ENCODE peak calls at places on chromosomes 11 and 22, in seven cellular contexts. S is lung, R is spleen, G is colonic mucosa, I is psoas muscle, Z is IMR-90, D is fibroblast of the aortic adventitia. E is an unnamed sample.

GRCh38 chr11:8787372-8787771 is 104.8 kb downstream of the RPL27A start:
- DNase-seq in D (no peak), S (no peak), R (no peak), I (no peak), G (no peak), Z (peak), E (no peak)

GRCh38 chr22:39183991-39184585 is 31.6 kb upstream of the CBX7 start:
- DNase-seq in R (peak), S (no peak), G (no peak), I (no peak), Z (peak), D (peak), E (peak)

GRCh38 chr11:114340311-114341131 is 44.3 kb downstream of the NNMT start:
- DNase-seq in S (no peak), G (peak), D (peak), I (peak), Z (peak), R (peak), E (peak)

GRCh38 chr11:10502065-10502680 is 38.8 kb downstream of the RNF141 start:
- DNase-seq in Z (no peak), D (no peak), I (no peak), G (no peak), S (peak), R (no peak), E (no peak)

GRCh38 chr11:117941163-117941707 is 12.0 kb upstream of the TMPRSS13 start:
- DNase-seq in R (peak), G (no peak), Z (no peak), I (no peak), S (peak), D (no peak), E (no peak)

GRCh38 chr22:41862530-41863266 is 29.8 kb downstream of the SREBF2 start:
- DNase-seq in Z (peak), D (no peak), I (no peak), S (peak), R (peak), G (no peak), E (no peak)

GRCh38 chr22:40401532-40401931 is 31.1 kb downstream of the SGSM3 start:
- DNase-seq in R (peak), D (no peak), G (no peak), S (no peak), Z (no peak), I (no peak), E (no peak)

GRCh38 chr11:123535401-123535800 is 105.3 kb downstream of the GRAMD1B start:
- DNase-seq in G (no peak), I (no peak), D (peak), Z (no peak), R (no peak), S (no peak), E (no peak)

GRCh38 chr11:121936375-121936774 is 179.6 kb downstream of the BLID start:
- DNase-seq in I (no peak), D (peak), S (no peak), G (no peak), R (no peak), Z (peak), E (peak)

GRCh38 chr11:118928870-118929495 is 3.3 kb upstream of the BCL9L start:
- DNase-seq in D (peak), S (no peak), R (peak), I (peak), Z (peak), G (peak), E (peak)

GRCh38 chr11:17428930-17429329 is 40.5 kb upstream of the KCNJ11 start:
- DNase-seq in R (no peak), S (no peak), G (no peak), Z (no peak), D (no peak), I (no peak), E (no peak)

DNA sequence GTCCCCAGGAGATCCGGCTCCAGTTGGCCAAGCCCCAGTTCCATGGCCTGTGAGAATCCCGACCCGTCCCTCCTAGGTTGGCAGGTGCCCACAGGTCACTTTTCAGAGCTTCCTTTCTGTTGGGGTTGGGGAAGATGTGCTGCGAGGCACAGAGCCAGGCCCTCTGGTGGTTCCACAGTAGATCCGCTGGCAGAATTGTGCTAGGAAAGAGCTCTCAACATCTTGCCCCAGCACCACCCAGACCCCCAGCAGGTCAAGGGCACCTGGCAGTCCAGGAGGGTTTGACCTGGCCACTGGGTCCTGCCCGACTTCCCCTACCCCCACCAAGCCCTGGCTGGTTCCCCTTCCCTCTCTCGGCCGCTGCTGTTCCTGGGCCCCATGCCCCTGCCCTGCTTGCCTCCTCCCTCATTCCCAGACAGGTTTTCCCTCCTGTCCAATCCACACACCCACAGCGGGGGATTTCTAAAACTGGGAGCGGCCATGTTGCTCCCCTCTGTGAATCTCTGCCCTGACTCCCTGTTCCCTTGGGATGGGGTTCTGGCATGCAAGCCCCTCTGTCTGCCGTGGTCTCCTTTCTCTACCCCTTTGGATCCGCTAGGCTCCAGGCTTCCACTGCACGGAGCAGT is 26.2 kb upstream of the GCAT start:
- DNase-seq in Z (peak), D (peak), R (no peak), G (no peak), S (no peak), I (no peak), E (no peak)
- TF ChIP-seq CTCF in Z (peak), D (peak), R (no peak), G (no peak), S (no peak), I (no peak), E (peak)

GRCh38 chr22:25564320-25564978 is at the start of gene GRK3:
- DNase-seq in G (peak), D (peak), I (peak), Z (peak), R (peak), S (peak), E (peak)

GRCh38 chr22:25564979-25565677 is 653 bp downstream of the GRK3 start:
- DNase-seq in R (peak), S (no peak), D (no peak), Z (no peak), G (peak), I (peak), E (no peak)

GRCh38 chr22:25567305-25567704 is 2.8 kb downstream of the GRK3 start:
- DNase-seq in D (no peak), R (no peak), Z (no peak), I (no peak), S (no peak), G (no peak), E (no peak)

GRCh38 chr22:25566812-25567211 is 2.3 kb downstream of the GRK3 start:
- DNase-seq in G (no peak), D (no peak), S (no peak), Z (no peak), I (no peak), R (no peak), E (no peak)

DNA sequence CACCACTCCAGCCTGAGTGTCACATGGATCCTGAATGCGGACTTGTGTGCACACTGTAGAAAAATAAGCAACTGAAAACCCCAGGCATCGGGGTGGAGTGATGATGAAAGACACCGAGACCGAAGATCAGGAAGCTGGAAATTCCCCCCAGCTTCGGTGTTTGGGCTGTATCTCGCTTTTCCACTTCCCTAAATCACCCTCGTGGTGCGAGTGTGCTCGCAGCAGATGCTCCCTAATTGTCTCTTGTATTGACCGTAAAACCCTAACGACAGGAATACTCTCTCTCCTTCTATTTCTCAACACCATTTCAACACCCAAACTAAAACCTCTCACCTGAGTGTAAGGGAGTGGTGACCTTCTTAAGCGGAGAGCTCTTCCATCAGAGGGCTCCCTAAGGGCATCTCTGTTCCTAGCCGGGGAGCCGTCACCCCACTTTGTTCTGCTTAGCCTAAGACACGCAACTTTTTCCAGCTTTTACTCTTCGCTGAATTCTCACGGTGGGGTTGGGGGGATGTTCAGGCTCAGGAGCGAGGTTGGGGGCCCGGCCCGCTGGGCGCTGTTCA is 637 bp upstream of the GRK3 start:
- DNase-seq in D (no peak), S (peak), R (no peak), G (peak), I (no peak), Z (peak), E (no peak)
- H3K4me3 ChIP-seq in D (peak), S (no peak), R (peak), G (peak), I (peak), Z (no peak), E (peak)

GRCh38 chr11:67288452-67289225 is 464 bp upstream of the ANKRD13D start:
- DNase-seq in S (peak), G (peak), I (peak), R (peak), D (peak), Z (peak), E (peak)
- TF ChIP-seq CTCF in S (no peak), G (no peak), I (peak), R (peak), D (peak), Z (peak), E (no peak)

DNA sequence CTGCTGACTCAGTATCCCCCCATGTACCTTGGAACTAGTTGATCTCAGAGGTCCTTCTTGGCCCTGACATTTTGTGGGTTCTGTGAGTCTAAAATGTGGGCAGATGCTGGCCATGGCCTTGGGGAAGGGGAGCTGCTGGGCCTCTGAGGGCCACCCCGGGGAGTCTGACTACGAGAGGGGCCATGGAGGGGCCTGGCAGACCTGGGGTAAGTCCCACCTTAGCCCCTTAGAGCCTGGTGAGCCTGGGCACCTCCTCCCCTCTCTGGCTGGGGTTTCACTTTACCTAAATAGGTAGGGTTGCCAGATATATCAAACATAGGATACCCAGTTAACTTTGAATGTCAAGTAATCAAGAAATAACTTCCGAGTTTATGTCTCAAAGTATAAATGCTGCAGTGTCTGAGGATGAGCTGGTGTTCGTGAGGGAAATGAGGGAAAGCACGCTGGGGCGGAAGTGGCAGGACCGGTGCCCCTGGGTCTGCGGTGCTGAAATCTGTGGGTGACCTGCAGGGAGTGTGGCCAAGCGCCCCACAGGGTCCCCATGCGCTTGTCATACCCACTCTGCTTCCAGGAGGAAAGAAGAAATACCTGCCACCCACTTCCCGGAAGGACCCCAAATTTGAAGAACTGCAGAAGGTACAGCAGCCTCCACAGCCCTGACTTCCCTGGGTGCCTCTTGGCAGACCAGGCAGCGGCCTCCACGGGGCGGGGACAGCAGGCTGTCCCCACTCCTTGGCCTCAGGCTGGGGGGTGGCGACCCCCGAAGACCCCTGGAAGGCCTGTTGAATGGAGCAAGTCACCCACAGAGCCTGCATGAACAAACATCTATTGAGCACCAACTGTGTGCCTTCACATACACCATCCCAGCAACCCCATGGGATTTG is 4.8 kb downstream of the PARVG start:
- DNase-seq in Z (no peak), G (no peak), D (no peak), R (peak), S (no peak), I (no peak), E (no peak)
- H3K4me3 ChIP-seq in Z (no peak), G (no peak), D (no peak), R (no peak), S (no peak), I (no peak), E (no peak)

DNA sequence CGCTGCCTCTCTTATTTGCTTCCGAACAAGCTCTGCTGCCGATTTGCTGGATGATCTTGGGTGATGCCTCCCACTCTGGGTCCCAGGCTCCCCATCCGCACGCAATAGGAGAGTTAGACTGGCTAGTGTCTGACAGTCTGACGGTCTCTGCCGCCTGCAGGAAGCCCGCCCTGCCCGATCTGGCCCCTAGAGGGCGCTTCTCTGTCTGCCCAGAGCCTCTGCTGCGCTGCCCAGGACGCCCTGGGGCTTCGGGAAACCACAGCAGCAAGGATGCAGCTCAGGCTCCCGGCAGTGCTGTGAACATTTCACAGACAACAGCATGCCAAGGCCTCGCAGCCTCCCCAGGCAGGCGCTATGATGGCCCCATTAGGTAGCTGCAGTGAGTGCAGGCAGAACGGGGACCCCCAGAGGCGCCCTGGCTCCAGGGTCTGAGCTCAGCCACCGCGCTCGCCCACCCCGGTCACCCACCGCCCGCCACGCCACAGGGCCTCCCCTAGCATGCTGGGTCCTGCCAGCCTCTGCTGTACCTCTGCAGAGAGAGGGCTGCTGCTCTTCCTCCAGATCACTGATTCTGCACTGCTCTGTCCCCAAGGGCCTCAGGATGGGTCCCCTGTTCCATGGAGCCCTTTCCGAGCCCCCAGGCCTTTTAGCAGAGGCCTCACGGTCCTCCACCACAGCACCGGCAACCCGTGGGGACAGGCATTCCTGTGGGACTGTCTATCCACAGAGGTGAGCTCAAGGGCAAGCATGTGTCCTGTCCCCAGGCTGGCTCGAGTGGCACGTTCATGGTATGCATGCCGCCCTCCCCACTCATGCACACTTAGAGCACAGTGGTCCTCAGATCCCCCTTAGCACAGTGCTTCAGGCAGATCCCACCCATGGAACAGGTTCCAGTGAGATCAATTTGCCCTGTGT is 4.3 kb upstream of the BAIAP2L2 start:
- DNase-seq in R (peak), Z (peak), S (peak), I (peak), G (peak), D (peak), E (peak)
- TF ChIP-seq CTCF in R (peak), Z (peak), S (peak), I (peak), G (peak), D (peak), E (peak)

GRCh38 chr22:31625661-31626426 is 36.2 kb downstream of the PISD start:
- DNase-seq in Z (peak), D (peak), R (peak), G (peak), S (no peak), I (peak), E (peak)
- H3K4me3 ChIP-seq in Z (no peak), D (peak), R (peak), G (no peak), S (no peak), I (no peak), E (no peak)

GRCh38 chr11:13701506-13701905 is 33.0 kb downstream of the FAR1 start:
- DNase-seq in S (no peak), I (no peak), D (no peak), Z (no peak), R (no peak), G (no peak), E (no peak)
- TF ChIP-seq CTCF in S (no peak), I (no peak), D (no peak), Z (no peak), R (no peak), G (no peak), E (no peak)

DNA sequence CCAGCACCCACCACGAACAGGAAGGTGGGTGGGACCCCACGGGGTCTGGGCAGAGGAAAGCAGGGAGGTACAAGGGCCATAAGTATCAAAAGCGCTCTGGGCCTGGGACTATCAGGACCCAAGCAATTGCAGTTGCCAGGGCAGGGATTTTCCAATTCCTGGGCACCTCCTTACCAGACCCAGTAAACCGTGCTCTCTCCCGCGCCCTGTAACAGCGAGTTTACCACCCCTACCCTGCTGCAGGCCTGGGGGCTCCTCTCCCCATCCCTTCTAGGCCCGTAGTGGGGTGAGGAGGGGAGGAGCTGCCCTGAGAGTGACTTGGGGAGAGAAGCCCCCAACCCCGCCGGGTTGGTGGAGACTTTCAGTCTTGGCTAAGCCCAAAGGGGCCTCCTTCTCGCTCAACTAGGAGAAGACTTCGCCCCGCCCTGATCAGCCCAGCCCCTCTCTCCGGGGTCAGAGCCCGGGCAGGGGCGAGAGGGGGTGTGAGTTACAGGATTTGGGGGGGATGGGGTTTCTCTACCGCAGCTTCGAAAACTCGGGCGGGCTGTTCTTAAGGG is 5.4 kb downstream of the PAX6 start:
- DNase-seq in D (no peak), I (no peak), R (no peak), S (no peak), Z (no peak), G (no peak), E (no peak)
- H3K4me3 ChIP-seq in D (no peak), I (peak), R (no peak), S (no peak), Z (no peak), G (no peak), E (no peak)

DNA sequence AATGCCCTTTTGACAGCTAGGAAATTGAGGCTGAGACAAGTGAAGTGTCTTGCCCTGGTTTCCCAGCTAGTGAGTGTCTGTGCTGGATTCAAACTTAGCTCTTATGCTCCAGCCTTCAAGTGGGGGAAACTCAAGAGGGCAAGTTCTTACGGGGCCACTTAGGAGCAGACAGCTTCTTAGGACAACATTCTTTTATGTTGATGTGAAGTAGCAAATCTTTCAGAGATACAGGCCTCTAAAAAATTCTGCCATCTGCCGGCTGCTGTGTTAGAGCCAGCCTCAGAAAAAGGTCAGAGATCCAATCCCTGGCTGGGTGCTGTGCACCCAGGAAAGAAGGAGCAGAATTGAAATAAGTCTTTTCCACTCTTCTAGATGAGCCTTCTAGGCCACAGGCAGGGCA is 26.6 kb downstream of the TIMP3 start:
- DNase-seq in D (no peak), S (peak), R (no peak), G (no peak), I (no peak), Z (no peak), E (peak)
- TF ChIP-seq CTCF in D (peak), S (no peak), R (no peak), G (no peak), I (peak), Z (peak), E (no peak)

DNA sequence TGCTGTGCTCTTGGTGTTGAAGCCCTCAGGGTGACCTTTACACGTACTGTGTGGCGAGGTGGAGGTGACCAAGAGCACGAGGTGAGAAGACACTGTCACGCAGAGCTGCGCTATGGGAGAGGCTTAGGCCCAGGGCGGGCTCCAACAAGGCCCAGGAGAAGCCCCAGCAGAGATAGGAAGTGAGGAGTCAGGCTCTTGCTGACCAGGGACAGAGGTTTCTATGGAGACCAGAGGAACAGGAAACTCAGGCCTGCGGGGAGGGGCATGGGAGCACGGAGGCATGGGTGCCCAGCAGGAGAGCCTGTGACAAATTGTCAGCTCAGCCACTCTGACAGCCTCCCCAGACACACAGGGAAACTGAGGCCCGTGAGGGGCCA is 15.8 kb downstream of the DGKZ start:
- DNase-seq in S (peak), G (no peak), Z (peak), R (peak), D (peak), I (peak), E (peak)
- H3K4me3 ChIP-seq in S (no peak), G (no peak), Z (no peak), R (peak), D (no peak), I (peak), E (no peak)

E was measured in foreskin fibroblast.